ENCODE peak calls at places on chromosomes 12 and 14, in four cellular contexts. J is tibial artery, W is ascending aorta, B is uterus. M is an unnamed sample.

GRCh38 chr12:91272456-91273063 is 89.9 kb upstream of the DCN start:
- DNase-seq in J (peak; percentile 81), B (peak; percentile 76), W (no peak), M (peak; percentile 78)

GRCh38 chr12:88258396-88258795 is 116.3 kb downstream of the TMTC3 start:
- DNase-seq in B (no peak), J (no peak), W (no peak), M (no peak)

GRCh38 chr14:68526420-68527105 is 266.3 kb downstream of the ZFP36L1 start:
- DNase-seq in B (no peak), W (peak; percentile 81), J (peak; percentile 92), M (no peak)

GRCh38 chr12:452667-453210 is 7.0 kb upstream of the B4GALNT3 start:
- DNase-seq in J (no peak), B (no peak), W (no peak), M (no peak)

GRCh38 chr14:104822821-104823615 is 22.1 kb downstream of the ZBTB42 start:
- DNase-seq in B (peak; percentile 9), J (peak; percentile 50), W (no peak), M (no peak)

GRCh38 chr12:108828774-108829173 is 28.6 kb downstream of the SSH1 start:
- DNase-seq in J (no peak), W (no peak), B (no peak), M (no peak)

GRCh38 chr12:115869604-115870003 is 407.9 kb downstream of the MED13L start:
- DNase-seq in J (no peak), B (no peak), W (no peak), M (no peak)

GRCh38 chr12:49537709-49538601 is 875 bp upstream of the KCNH3 start:
- DNase-seq in W (peak; percentile 63), B (no peak), J (no peak), M (peak; percentile 71)

GRCh38 chr12:56931474-56931978 is 2.7 kb downstream of the SDR9C7 start:
- DNase-seq in J (no peak), W (no peak), B (no peak), M (peak; percentile 40)

GRCh38 chr12:2667716-2668440 is 126.9 kb upstream of the FKBP4 start:
- DNase-seq in J (peak; percentile 47), B (peak; percentile 7), W (peak; percentile 25), M (peak; percentile 33)

GRCh38 chr12:89882051-89882450 is 173.4 kb upstream of the ATP2B1 start:
- DNase-seq in J (no peak), B (no peak), W (no peak), M (no peak)

GRCh38 chr12:59193476-59194050 is 273.3 kb upstream of the LRIG3 start:
- DNase-seq in B (no peak), W (no peak), J (no peak), M (no peak)

GRCh38 chr14:53956427-53957201 is at the start of gene BMP4:
- DNase-seq in B (peak; percentile 83), W (peak; percentile 87), J (peak; percentile 95), M (peak; percentile 85)

GRCh38 chr14:96206461-96206860 is 1.8 kb downstream of the BDKRB2 start:
- DNase-seq in J (no peak), W (no peak), B (no peak), M (no peak)

GRCh38 chr12:53267309-53268008 is 640 bp upstream of the ESPL1 start:
- DNase-seq in W (no peak), J (no peak), B (no peak), M (no peak)

GRCh38 chr12:93805736-93806141 is 128.6 kb downstream of the CRADD start:
- DNase-seq in J (no peak), B (no peak), W (no peak), M (no peak)

GRCh38 chr12:19288603-19289244 is 150.6 kb upstream of the AEBP2 start:
- DNase-seq in J (no peak), B (no peak), W (no peak), M (no peak)

GRCh38 chr14:74545386-74545785 is 51.8 kb downstream of the ISCA2 start:
- DNase-seq in W (no peak), B (no peak), J (no peak), M (no peak)

GRCh38 chr14:76091036-76091435 is 60.7 kb upstream of the GPATCH2L start:
- DNase-seq in J (peak; percentile 74), W (no peak), B (peak; percentile 34), M (no peak)

GRCh38 chr14:94162466-94162865 is 11.7 kb upstream of the PPP4R4 start:
- DNase-seq in B (no peak), J (no peak), W (no peak), M (no peak)

GRCh38 chr12:109715310-109716091 is 1.9 kb downstream of the FAM222A start:
- DNase-seq in B (no peak), W (no peak), J (no peak), M (no peak)

GRCh38 chr12:68587448-68587873 is 23.2 kb upstream of the RAP1B start:
- DNase-seq in J (no peak), B (no peak), W (no peak), M (no peak)

GRCh38 chr12:78120866-78121590 is 290.3 kb downstream of the NAV3 start:
- DNase-seq in J (no peak), B (no peak), W (no peak), M (no peak)

GRCh38 chr12:24407884-24408283 is 458.4 kb upstream of the SOX5 start:
- DNase-seq in W (no peak), B (no peak), J (no peak), M (no peak)

GRCh38 chr12:6135071-6135470 is 10.6 kb upstream of the VWF start:
- DNase-seq in B (no peak), J (no peak), W (no peak), M (no peak)

DNA sequence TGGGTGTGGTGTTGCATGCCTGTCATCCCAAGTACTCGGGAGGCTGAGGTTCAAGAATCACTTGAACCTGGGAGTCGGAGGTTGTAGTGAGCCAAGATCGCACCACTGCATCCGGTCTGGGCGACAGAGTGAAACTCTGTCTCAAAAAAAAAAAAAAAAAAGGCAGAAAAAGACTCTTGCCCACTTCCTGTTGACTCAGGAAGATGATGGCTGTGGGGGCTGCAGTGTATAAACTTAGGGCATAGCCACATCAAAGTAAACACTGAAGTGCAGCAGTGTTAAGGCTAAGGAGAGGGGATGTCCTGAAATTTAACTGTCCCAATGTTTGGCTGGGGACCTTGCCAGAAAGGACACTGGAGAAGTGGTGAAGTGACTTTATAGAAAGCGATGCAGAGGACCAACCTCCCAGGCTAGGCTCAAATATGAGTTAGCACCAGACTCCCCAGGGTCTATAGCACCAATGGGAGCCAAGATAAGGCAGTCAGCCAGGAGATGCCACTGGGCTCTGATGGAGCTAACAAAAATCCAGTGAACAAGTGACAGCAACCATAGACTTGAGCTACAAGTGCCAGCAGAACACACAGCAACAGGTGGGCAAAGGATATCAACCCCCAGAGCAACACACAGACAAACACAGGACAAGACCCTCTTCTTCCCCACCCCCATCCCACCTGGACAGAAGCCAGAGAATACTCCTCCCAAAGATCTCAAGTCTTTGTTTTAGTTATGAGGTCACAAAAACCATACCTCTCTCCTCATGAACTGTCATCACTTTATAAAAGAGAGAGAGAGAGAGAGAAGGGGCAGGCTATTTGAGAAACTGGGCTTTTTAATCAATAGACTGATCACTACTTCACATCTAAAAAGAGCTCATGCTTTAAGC is 28.0 kb downstream of the NELL2 start:
- DNase-seq in B (no peak), J (no peak), W (no peak), M (no peak)
- H3K4me3 ChIP-seq in B (no peak overlapping the region), J (no peak overlapping the region), W (no peak overlapping the region), M (no peak overlapping the region)

DNA sequence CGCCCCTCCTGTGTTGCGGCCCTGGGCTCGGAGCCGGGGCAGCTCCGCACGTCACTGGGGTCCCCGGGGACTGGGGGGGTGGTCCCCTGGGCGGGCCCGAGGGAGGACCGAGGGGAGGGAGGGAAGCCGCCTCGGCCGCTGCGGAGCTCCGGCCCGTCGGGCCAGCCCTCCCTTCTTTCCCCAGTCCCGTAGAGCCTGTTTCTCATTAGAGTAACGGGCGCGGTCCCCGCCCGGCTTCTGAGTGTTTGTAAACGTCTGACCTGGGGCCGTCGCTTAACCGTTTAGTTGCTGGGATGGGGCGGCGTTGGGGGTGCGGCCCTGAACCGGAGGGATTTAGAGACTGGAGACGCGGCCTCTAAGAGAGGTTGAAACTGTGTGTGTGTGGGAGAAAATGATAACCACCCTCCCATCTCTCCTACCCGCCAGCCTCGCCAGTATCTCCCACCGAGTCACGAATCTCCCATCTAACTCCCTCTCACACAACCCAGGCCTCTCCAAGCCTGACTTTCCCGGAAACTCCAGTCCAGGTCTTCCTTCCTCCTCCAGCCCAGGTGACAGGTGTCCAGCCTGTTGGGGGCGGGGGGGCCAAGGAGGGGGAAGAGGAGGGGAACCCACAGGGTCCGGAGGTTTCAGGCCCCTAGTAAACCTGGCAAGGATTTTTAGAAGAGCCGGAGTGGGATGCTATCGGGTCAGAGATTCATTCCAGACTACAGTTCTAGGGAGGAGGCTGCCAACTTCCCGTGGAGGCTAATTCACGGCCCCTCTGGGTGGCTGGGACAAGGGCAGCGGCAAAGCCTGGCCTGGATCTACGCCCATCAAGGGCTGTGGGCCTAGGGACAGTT is 1.1 kb upstream of the NFATC4 start:
- DNase-seq in J (peak; percentile 98), B (peak; percentile 92), W (peak; percentile 96), M (peak; percentile 98)
- H3K27ac ChIP-seq in J (peak overlapping the region; percentile 98), B (peak overlapping the region; percentile 99), W (peak overlapping the region; percentile 99), M (peak overlapping the region; percentile 97)

DNA sequence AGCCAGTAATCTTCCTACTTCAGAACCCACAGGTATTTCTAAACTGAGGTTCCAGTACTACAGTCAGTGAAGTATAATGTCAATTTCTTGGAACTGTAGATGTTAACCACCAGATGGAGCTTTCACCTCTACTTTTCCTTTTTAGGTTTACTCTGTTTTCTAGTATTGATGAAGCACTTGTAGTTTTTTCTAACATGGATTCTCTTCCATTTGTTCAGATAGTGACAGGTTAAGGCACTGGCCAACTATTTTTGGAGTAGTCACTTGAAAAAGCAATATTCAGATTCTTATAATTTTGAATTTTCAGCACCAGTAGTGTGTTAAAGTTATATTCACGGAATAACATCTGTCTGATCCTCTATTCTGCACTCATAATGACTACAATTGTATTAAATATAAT is 4.6 kb upstream of the SEC23A start:
- DNase-seq in B (no peak), J (no peak), W (no peak), M (no peak)
- TF ChIP-seq CTCF in B (no peak), J (no peak), W (no peak), M (no peak)

DNA sequence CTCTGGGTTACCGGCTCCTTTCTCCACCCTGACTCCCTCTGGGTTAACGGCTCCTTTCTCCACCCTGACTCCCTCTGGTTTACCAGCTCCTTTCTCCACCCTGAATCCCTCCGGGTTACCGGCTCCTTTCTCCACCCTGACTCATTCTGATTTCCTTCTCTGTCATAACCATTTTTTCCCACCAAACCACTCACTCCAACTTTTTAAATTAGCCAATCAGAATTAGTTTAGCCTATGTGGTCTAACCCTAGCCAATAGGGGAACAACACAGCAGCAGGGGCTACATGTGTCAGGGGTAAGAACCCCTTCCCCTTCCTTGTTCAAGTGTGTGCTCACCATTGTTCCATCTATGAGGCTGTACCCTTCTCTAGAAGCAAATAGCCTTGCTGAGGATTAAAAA is 98.4 kb upstream of the RBM19 start:
- DNase-seq in J (no peak), W (no peak), B (no peak), M (no peak)
- H3K4me3 ChIP-seq in J (no peak overlapping the region), W (no peak overlapping the region), B (no peak overlapping the region), M (no peak overlapping the region)